ENCODE peak calls at places on chromosomes 7 and 10, in four cellular contexts. One of them, this sample, is unnamed.

GRCh38 chr7:78326870-78327269 is 528.3 kb downstream of the PHTF2 start:
- DNase-seq in effector memory CD4-positive, alpha-beta T cell: no peak
- DNase-seq in astrocyte: peak
- DNase-seq in IMR-90: peak
- DNase-seq in this sample: no peak

GRCh38 chr7:102318482-102318971 is 31.9 kb downstream of the SH2B2 start:
- DNase-seq in effector memory CD4-positive, alpha-beta T cell: no peak
- DNase-seq in astrocyte: peak
- DNase-seq in IMR-90: peak
- DNase-seq in this sample: no peak

GRCh38 chr10:110456046-110456445 is 41.7 kb upstream of the DUSP5 start:
- DNase-seq in effector memory CD4-positive, alpha-beta T cell: no peak
- DNase-seq in astrocyte: no peak
- DNase-seq in IMR-90: no peak
- DNase-seq in this sample: no peak

GRCh38 chr7:122847871-122848473 is 38.3 kb downstream of the CADPS2 start:
- DNase-seq in effector memory CD4-positive, alpha-beta T cell: no peak
- DNase-seq in astrocyte: no peak
- DNase-seq in IMR-90: no peak
- DNase-seq in this sample: no peak

GRCh38 chr10:54194768-54195167 is 606.3 kb downstream of the PCDH15 start:
- DNase-seq in effector memory CD4-positive, alpha-beta T cell: no peak
- DNase-seq in astrocyte: no peak
- DNase-seq in IMR-90: no peak
- DNase-seq in this sample: no peak

GRCh38 chr7:50684011-50684701 is 98.5 kb downstream of the GRB10 start:
- DNase-seq in effector memory CD4-positive, alpha-beta T cell: no peak
- DNase-seq in astrocyte: no peak
- DNase-seq in IMR-90: no peak
- DNase-seq in this sample: no peak

GRCh38 chr7:40586197-40586596 is 451.4 kb downstream of the SUGCT start:
- DNase-seq in effector memory CD4-positive, alpha-beta T cell: no peak
- DNase-seq in astrocyte: peak
- DNase-seq in IMR-90: peak
- DNase-seq in this sample: peak

GRCh38 chr10:31635415-31636065 is 293.1 kb downstream of the ARHGAP12 start:
- DNase-seq in effector memory CD4-positive, alpha-beta T cell: no peak
- DNase-seq in astrocyte: peak
- DNase-seq in IMR-90: peak
- DNase-seq in this sample: no peak

GRCh38 chr10:86651631-86652331 is 2.6 kb upstream of the OPN4 start:
- DNase-seq in effector memory CD4-positive, alpha-beta T cell: no peak
- DNase-seq in astrocyte: no peak
- DNase-seq in IMR-90: no peak
- DNase-seq in this sample: no peak

GRCh38 chr7:68529221-68529620 is 1069.1 kb upstream of the AUTS2 start:
- DNase-seq in effector memory CD4-positive, alpha-beta T cell: no peak
- DNase-seq in astrocyte: no peak
- DNase-seq in IMR-90: no peak
- DNase-seq in this sample: no peak

GRCh38 chr7:29946428-29947186 is 43.0 kb downstream of the SCRN1 start:
- DNase-seq in effector memory CD4-positive, alpha-beta T cell: no peak
- DNase-seq in astrocyte: peak
- DNase-seq in IMR-90: no peak
- DNase-seq in this sample: no peak

GRCh38 chr7:882336-883028 is 6.1 kb downstream of the GET4 start:
- DNase-seq in effector memory CD4-positive, alpha-beta T cell: no peak
- DNase-seq in astrocyte: no peak
- DNase-seq in IMR-90: no peak
- DNase-seq in this sample: no peak

GRCh38 chr7:25952277-25953057 is 199.5 kb upstream of the NFE2L3 start:
- DNase-seq in effector memory CD4-positive, alpha-beta T cell: no peak
- DNase-seq in astrocyte: no peak
- DNase-seq in IMR-90: no peak
- DNase-seq in this sample: no peak

GRCh38 chr10:77474386-77474785 is 163.2 kb downstream of the KCNMA1 start:
- DNase-seq in effector memory CD4-positive, alpha-beta T cell: no peak
- DNase-seq in astrocyte: no peak
- DNase-seq in IMR-90: no peak
- DNase-seq in this sample: no peak

GRCh38 chr7:102193806-102194205 is 92.9 kb upstream of the SH2B2 start:
- DNase-seq in effector memory CD4-positive, alpha-beta T cell: no peak
- DNase-seq in astrocyte: peak
- DNase-seq in IMR-90: peak
- DNase-seq in this sample: peak

GRCh38 chr10:70816220-70816894 is 609 bp downstream of the SGPL1 start:
- DNase-seq in effector memory CD4-positive, alpha-beta T cell: peak
- DNase-seq in astrocyte: peak
- DNase-seq in IMR-90: peak
- DNase-seq in this sample: peak

GRCh38 chr7:30562498-30562897 is 32.2 kb upstream of the GARS1 start:
- DNase-seq in effector memory CD4-positive, alpha-beta T cell: no peak
- DNase-seq in astrocyte: peak
- DNase-seq in IMR-90: peak
- DNase-seq in this sample: peak

GRCh38 chr10:101146392-101147251 is 15.5 kb downstream of the TLX1 start:
- DNase-seq in effector memory CD4-positive, alpha-beta T cell: no peak
- DNase-seq in astrocyte: no peak
- DNase-seq in IMR-90: no peak
- DNase-seq in this sample: no peak

GRCh38 chr7:44981035-44981706 is 2.4 kb upstream of the MYO1G start:
- DNase-seq in effector memory CD4-positive, alpha-beta T cell: no peak
- DNase-seq in astrocyte: no peak
- DNase-seq in IMR-90: no peak
- DNase-seq in this sample: no peak

GRCh38 chr7:158431941-158432347 is 155.7 kb downstream of the PTPRN2 start:
- DNase-seq in effector memory CD4-positive, alpha-beta T cell: no peak
- DNase-seq in astrocyte: peak
- DNase-seq in IMR-90: peak
- DNase-seq in this sample: peak

GRCh38 chr7:84524714-84525694 is 330.4 kb upstream of the SEMA3A start:
- DNase-seq in effector memory CD4-positive, alpha-beta T cell: no peak
- DNase-seq in astrocyte: peak
- DNase-seq in IMR-90: peak
- DNase-seq in this sample: peak

GRCh38 chr7:108358553-108358952 is 97.7 kb downstream of the NRCAM start:
- DNase-seq in effector memory CD4-positive, alpha-beta T cell: no peak
- DNase-seq in astrocyte: peak
- DNase-seq in IMR-90: peak
- DNase-seq in this sample: peak

GRCh38 chr10:27620425-27621397 is 116.6 kb downstream of the RAB18 start:
- DNase-seq in effector memory CD4-positive, alpha-beta T cell: no peak
- DNase-seq in astrocyte: peak
- DNase-seq in IMR-90: peak
- DNase-seq in this sample: peak

GRCh38 chr10:78964274-78964951 is 104.4 kb upstream of the ZMIZ1 start:
- DNase-seq in effector memory CD4-positive, alpha-beta T cell: no peak
- DNase-seq in astrocyte: no peak
- DNase-seq in IMR-90: no peak
- DNase-seq in this sample: no peak

GRCh38 chr10:86522385-86522855 is 828 bp upstream of the WAPL start:
- DNase-seq in effector memory CD4-positive, alpha-beta T cell: no peak
- DNase-seq in astrocyte: no peak
- DNase-seq in IMR-90: no peak
- DNase-seq in this sample: no peak

GRCh38 chr7:116545411-116545993 is 20.7 kb downstream of the CAV1 start:
- DNase-seq in effector memory CD4-positive, alpha-beta T cell: no peak
- DNase-seq in astrocyte: no peak
- DNase-seq in IMR-90: peak
- DNase-seq in this sample: no peak

GRCh38 chr7:116546916-116547315 is 22.1 kb downstream of the CAV1 start:
- DNase-seq in effector memory CD4-positive, alpha-beta T cell: no peak
- DNase-seq in astrocyte: no peak
- DNase-seq in IMR-90: no peak
- DNase-seq in this sample: no peak

GRCh38 chr7:116546054-116546453 is 21.2 kb downstream of the CAV1 start:
- DNase-seq in effector memory CD4-positive, alpha-beta T cell: no peak
- DNase-seq in astrocyte: no peak
- DNase-seq in IMR-90: no peak
- DNase-seq in this sample: no peak

GRCh38 chr7:116548506-116548905 is 23.7 kb downstream of the CAV1 start:
- DNase-seq in effector memory CD4-positive, alpha-beta T cell: no peak
- DNase-seq in astrocyte: no peak
- DNase-seq in IMR-90: no peak
- DNase-seq in this sample: no peak

DNA sequence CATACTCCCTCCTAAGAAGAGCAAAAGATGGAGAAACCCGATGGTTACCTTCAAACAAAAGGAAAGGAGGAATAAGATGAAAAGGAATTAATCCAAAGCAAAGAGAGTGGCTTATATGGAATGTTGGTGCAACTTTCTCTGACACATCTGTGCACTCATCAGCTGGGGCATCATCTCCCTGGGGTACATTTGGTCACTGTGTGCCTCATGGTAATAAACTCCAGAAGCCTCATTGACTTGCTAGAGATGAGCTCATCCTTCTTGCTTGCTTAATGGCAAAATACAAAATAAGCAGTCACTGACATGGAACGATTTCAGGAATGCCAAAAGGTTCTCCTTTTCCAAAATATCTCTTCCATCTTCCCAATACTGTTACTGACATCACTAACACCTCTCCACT is 22.5 kb downstream of the CAV1 start:
- DNase-seq in effector memory CD4-positive, alpha-beta T cell: no peak
- DNase-seq in astrocyte: no peak
- DNase-seq in IMR-90: peak
- DNase-seq in this sample: peak
- H3K27ac ChIP-seq in effector memory CD4-positive, alpha-beta T cell: no peak
- H3K27ac ChIP-seq in astrocyte: no peak
- H3K27ac ChIP-seq in IMR-90: peak
- H3K27ac ChIP-seq in this sample: peak

GRCh38 chr10:22503315-22504090 is 158.2 kb downstream of the SPAG6 start:
- DNase-seq in effector memory CD4-positive, alpha-beta T cell: no peak
- DNase-seq in astrocyte: peak
- DNase-seq in IMR-90: no peak
- DNase-seq in this sample: no peak

GRCh38 chr10:22504766-22505165 is 159.5 kb downstream of the SPAG6 start:
- DNase-seq in effector memory CD4-positive, alpha-beta T cell: no peak
- DNase-seq in astrocyte: no peak
- DNase-seq in IMR-90: no peak
- DNase-seq in this sample: no peak

GRCh38 chr10:22501412-22501811 is 156.1 kb downstream of the SPAG6 start:
- DNase-seq in effector memory CD4-positive, alpha-beta T cell: no peak
- DNase-seq in astrocyte: no peak
- DNase-seq in IMR-90: no peak
- DNase-seq in this sample: no peak

GRCh38 chr10:22501863-22502262 is 156.6 kb downstream of the SPAG6 start:
- DNase-seq in effector memory CD4-positive, alpha-beta T cell: no peak
- DNase-seq in astrocyte: no peak
- DNase-seq in IMR-90: no peak
- DNase-seq in this sample: no peak

DNA sequence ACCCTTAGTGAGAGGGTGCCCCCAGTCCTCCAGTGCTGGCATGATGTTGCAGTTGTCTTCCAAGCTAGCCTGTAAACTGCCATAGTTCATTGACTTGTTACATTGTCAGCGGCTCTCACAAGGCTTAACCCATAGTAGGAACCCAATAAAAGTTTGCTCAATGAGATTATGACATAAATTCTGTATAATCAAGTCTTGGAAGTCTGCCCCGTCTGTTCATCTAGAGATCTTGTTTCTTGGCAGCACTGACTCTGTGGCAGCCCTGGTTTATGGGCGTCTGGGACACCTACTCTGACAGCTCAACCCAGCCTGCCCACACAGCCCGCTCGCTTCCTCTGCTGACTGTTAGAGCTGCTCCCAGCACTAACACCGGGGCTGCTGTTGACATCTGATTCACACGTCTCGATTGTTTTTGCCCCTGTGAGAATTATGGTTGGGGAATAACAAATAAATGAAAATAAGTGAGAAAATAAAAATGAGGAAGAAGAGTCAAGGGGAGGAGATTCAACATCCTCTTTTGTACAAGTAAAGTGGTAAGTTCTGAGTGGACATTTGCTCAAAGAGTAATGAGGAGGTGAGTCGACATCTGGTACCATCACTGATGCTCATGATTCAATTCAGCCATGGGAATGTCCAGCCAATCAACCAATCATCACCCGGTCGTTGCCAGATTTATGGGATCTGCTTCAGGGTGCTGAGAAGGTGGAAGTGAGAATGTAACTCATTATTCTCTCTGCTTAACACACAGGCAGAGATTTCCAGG is 160.8 kb downstream of the SPAG6 start:
- DNase-seq in effector memory CD4-positive, alpha-beta T cell: no peak
- DNase-seq in astrocyte: no peak
- DNase-seq in IMR-90: no peak
- DNase-seq in this sample: no peak
- H3K4me3 ChIP-seq in effector memory CD4-positive, alpha-beta T cell: no peak
- H3K4me3 ChIP-seq in astrocyte: no peak
- H3K4me3 ChIP-seq in IMR-90: no peak
- H3K4me3 ChIP-seq in this sample: no peak

DNA sequence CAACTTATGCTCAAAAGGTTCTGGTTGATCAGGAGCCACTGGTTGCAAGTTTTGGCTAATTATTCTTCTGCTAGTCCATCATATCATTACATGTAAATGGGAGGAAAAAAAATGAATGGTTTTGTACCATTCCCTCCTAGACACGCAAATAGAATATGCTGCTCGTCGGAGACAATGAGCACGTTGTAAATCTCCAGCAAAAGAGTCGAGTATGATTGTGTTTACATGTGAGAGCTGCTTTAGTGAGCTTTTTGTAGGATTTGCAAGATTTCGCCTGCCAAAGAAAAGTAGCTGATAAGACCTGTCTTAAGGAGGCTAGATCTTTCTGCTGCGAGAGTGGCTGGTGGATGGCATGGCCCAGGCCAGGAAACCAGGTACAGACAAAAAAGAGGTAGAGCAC is 109.0 kb downstream of the ZMYND11 start:
- DNase-seq in effector memory CD4-positive, alpha-beta T cell: no peak
- DNase-seq in astrocyte: no peak
- DNase-seq in IMR-90: no peak
- DNase-seq in this sample: no peak
- H3K27ac ChIP-seq in effector memory CD4-positive, alpha-beta T cell: no peak
- H3K27ac ChIP-seq in astrocyte: no peak
- H3K27ac ChIP-seq in IMR-90: no peak
- H3K27ac ChIP-seq in this sample: no peak

DNA sequence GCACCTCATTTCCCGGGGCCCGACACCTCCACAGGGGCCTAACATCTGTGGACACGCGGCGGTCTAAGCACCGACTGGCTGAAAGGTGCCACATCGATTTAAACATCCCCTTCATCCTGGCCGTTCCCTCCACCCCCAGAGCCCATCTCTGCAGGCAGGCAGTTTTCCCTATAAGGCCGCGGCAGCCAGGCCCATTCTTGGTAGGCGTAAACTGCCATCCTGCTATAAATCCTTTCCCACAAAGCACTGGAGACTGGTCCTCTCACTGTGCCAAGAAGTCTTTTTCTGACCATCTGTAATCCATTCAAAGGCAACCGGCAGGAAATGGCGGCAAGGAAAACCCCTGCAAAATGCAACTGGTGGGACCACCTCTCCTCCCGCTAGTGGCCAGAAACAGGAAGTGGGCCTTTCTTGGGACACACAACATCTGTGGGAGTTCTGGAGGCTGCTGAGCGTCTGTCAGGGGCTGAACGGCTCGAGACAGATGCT is 22.4 kb downstream of the ATXN7L1 start:
- DNase-seq in effector memory CD4-positive, alpha-beta T cell: no peak
- DNase-seq in astrocyte: no peak
- DNase-seq in IMR-90: peak
- DNase-seq in this sample: no peak
- H3K4me3 ChIP-seq in effector memory CD4-positive, alpha-beta T cell: no peak
- H3K4me3 ChIP-seq in astrocyte: no peak
- H3K4me3 ChIP-seq in IMR-90: no peak
- H3K4me3 ChIP-seq in this sample: no peak

GRCh38 chr7:74037609-74038008 is 9.6 kb downstream of the ELN start:
- DNase-seq in effector memory CD4-positive, alpha-beta T cell: no peak
- DNase-seq in astrocyte: no peak
- DNase-seq in IMR-90: no peak
- DNase-seq in this sample: no peak
- H3K27ac ChIP-seq in effector memory CD4-positive, alpha-beta T cell: no peak
- H3K27ac ChIP-seq in astrocyte: no peak
- H3K27ac ChIP-seq in IMR-90: no peak
- H3K27ac ChIP-seq in this sample: no peak